ENCODE peak calls at places on chromosomes 4 and X, in six cellular contexts. K, T, L, O, G and V are unnamed samples.

GRCh38 chr4:121794505-121795192 is 6.5 kb upstream of the EXOSC9 start:
- DNase-seq in K (no peak), T (no peak), L (peak), O (no peak), G (no peak), V (peak)

GRCh38 chr4:174314274-174314673 is 30.6 kb downstream of the CEP44 start:
- DNase-seq in K (no peak), T (no peak), L (no peak), O (no peak), G (no peak), V (no peak)

GRCh38 chrX:44651347-44651746 is 108.7 kb upstream of the FUNDC1 start:
- DNase-seq in K (no peak), T (no peak), L (peak), O (no peak), G (no peak), V (no peak)

GRCh38 chr4:123397276-123398150 is 918 bp downstream of the SPRY1 start:
- DNase-seq in K (peak), T (peak), L (peak), O (peak), G (peak), V (peak)

GRCh38 chrX:135256923-135257322 is 5.1 kb downstream of the ETDA start:
- DNase-seq in K (no peak), T (no peak), L (no peak), O (no peak), G (no peak), V (no peak)

GRCh38 chr4:85825937-85826678 is 351.2 kb downstream of the ARHGAP24 start:
- DNase-seq in K (peak), T (no peak), L (no peak), O (peak), G (peak), V (peak)

GRCh38 chr4:11149612-11150259 is 279.0 kb downstream of the HS3ST1 start:
- DNase-seq in K (no peak), T (no peak), L (no peak), O (no peak), G (no peak), V (no peak)

GRCh38 chr4:22500128-22500611 is 15.7 kb downstream of the ADGRA3 start:
- DNase-seq in K (peak), T (no peak), L (no peak), O (peak), G (no peak), V (no peak)

GRCh38 chrX:22486326-22486725 is 213.6 kb downstream of the CBLL2 start:
- DNase-seq in K (no peak), T (no peak), L (no peak), O (no peak), G (no peak), V (no peak)

GRCh38 chr4:24752140-24752539 is 43.2 kb upstream of the SOD3 start:
- DNase-seq in K (no peak), T (no peak), L (no peak), O (no peak), G (no peak), V (no peak)

GRCh38 chr4:78532046-78532445 is 19.5 kb upstream of the ANXA3 start:
- DNase-seq in K (no peak), T (no peak), L (no peak), O (no peak), G (no peak), V (no peak)

GRCh38 chr4:78527555-78527954 is 24.0 kb upstream of the ANXA3 start:
- DNase-seq in K (no peak), T (no peak), L (no peak), O (no peak), G (no peak), V (no peak)

GRCh38 chr4:78528327-78528726 is 23.2 kb upstream of the ANXA3 start:
- DNase-seq in K (no peak), T (no peak), L (no peak), O (no peak), G (no peak), V (no peak)

GRCh38 chr4:78527103-78527502 is 24.5 kb upstream of the ANXA3 start:
- DNase-seq in K (no peak), T (no peak), L (no peak), O (no peak), G (no peak), V (no peak)

DNA sequence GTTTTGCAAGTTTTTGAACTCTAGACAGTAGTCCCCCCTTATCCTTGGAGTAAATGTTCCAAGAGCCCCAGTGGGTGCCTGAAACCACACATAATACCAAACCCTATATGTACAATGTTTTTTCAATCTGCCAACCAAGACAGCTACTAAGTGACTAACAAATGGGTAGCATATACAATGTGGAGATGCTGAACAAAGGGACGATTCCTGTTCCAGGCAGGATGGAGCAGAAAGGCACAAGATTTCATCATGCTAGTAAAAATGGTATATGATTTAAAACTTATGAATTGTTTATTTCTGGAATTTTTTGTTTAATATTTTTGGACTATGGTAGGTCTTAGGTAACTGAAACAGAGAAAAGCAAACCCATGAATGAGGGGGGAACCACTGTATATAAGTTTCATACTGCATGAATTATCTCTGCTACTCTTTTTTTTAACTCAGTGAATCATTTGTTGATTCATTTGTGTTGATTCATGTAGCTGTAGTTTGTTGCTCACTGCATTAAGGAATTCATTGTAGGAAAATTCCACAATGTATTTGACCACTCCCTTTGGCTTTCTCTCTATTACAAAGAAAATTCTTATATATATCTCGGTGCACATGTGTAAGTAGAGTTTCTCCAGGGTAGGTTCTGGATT is 21.9 kb upstream of the ANXA3 start:
- DNase-seq in K (no peak), T (no peak), L (no peak), O (no peak), G (no peak), V (no peak)
- H3K27ac ChIP-seq in K (no peak), T (no peak), L (no peak), O (no peak), G (peak), V (no peak)

GRCh38 chr4:107603430-107603829 is 116.6 kb downstream of the PAPSS1 start:
- DNase-seq in K (peak), T (no peak), L (no peak), O (no peak), G (no peak), V (peak)
- H3K27ac ChIP-seq in K (no peak), T (no peak), L (no peak), O (no peak), G (no peak), V (peak)

DNA sequence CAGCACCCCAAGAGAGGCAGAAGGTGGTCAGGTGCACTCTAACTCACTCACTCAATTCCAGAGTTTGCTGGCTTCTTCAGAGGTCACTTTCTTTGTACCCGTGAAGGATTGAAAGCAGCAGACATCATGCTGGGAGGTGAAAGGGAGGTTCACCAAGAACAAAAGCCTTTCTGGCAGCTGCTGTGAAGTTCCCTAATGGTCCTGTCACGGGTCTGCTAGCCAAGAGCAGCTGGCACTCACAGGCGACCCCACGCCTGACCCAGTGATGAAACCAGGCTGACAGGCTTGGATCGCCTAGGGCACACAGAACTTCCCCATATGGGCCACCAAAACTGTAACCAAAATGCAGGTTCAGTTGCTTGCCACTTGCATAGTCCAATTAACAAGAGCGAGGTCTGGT is 11.8 kb downstream of the NUDT11 start:
- DNase-seq in K (no peak), T (no peak), L (no peak), O (no peak), G (no peak), V (no peak)
- H3K27ac ChIP-seq in K (no peak), T (no peak), L (no peak), O (no peak), G (no peak), V (no peak)

GRCh38 chrX:1307626-1308340 is 28.8 kb upstream of the IL3RA start:
- DNase-seq in K (no peak), T (no peak), L (peak), O (no peak), G (no peak), V (no peak)

GRCh38 chrX:1306909-1307625 is 29.5 kb upstream of the IL3RA start:
- DNase-seq in K (no peak), T (no peak), L (no peak), O (no peak), G (no peak), V (no peak)

GRCh38 chrX:1300449-1300848 is 31.8 kb downstream of the CSF2RA start:
- DNase-seq in K (no peak), T (no peak), L (no peak), O (no peak), G (no peak), V (no peak)

GRCh38 chrX:1308476-1308875 is 28.1 kb upstream of the IL3RA start:
- DNase-seq in K (no peak), T (no peak), L (no peak), O (no peak), G (no peak), V (no peak)

DNA sequence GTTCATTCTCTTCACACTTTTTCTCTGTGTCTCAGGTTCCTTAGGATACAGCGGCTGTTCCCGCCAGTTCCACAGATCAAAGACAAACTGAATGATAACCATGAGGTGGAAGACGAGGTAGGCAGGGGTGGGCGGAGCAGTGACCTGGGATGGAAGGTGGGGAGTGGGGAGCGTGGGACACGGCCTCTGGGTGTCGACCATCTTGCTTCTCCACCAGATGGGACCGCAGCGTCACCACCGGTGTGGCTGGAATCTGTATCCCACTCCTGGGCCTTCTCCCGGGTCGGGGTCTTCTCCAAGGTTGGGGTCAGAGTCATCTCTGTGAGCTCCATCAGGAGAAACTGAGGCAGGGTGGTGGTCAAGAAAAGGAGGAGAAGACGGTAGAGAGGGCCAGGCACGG is 31.2 kb upstream of the IL3RA start:
- DNase-seq in K (no peak), T (no peak), L (no peak), O (no peak), G (no peak), V (no peak)
- H3K27ac ChIP-seq in K (no peak), T (no peak), L (no peak), O (no peak), G (no peak), V (no peak)

DNA sequence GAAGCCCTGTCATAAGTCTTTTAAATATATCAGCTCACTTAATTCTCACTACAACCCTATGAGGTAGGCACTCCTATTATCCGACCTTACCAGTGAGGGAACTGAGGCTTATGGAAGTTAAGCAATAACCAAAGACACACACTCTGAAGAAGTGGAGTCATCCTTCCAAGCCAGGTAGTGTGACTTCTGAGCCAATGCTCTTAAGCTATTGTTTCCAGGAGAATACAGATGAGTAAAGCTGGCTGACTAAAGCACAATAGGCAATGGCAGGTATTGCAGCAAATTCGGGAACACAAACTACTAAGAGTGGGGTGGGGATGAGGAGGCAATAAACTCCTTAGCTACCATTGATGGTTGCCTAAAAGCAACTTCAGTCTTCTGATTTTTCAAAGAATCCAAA is 81.8 kb upstream of the KIT start:
- DNase-seq in K (no peak), T (no peak), L (no peak), O (no peak), G (no peak), V (no peak)
- H3K27ac ChIP-seq in K (no peak), T (no peak), L (no peak), O (no peak), G (no peak), V (no peak)